ENCODE peak calls at places on chromosome 2, in seven cellular contexts. G, W, L, N, Z, U and E are unnamed samples.

GRCh38 chr2:105468655-105469042 is 69.8 kb upstream of the FHL2 start:
- DNase-seq in G (no peak), W (no peak), U (no peak), Z (no peak), L (no peak), N (no peak), E (no peak)

GRCh38 chr2:68779595-68779994 is 45.0 kb downstream of the ARHGAP25 start:
- DNase-seq in Z (no peak), N (no peak), L (no peak), W (no peak), U (no peak), G (no peak), E (no peak)

GRCh38 chr2:213818436-213818835 is 534.2 kb downstream of the SPAG16 start:
- DNase-seq in W (no peak), L (no peak), N (peak; percentile 35), Z (no peak), U (no peak), G (peak; percentile 65), E (no peak)

GRCh38 chr2:113158884-113159553 is 14.8 kb upstream of the PSD4 start:
- DNase-seq in Z (no peak), L (no peak), U (no peak), W (no peak), N (no peak), G (peak; percentile 39), E (peak; percentile 51)

GRCh38 chr2:159119652-159120257 is 151.3 kb downstream of the TANC1 start:
- DNase-seq in W (no peak), L (no peak), U (no peak), Z (no peak), N (no peak), G (no peak), E (no peak)

GRCh38 chr2:239313251-239313650 is 87.6 kb downstream of the HDAC4 start:
- DNase-seq in L (no peak), W (peak; percentile 22), U (no peak), G (no peak), Z (no peak), N (no peak), E (peak; percentile 74)

GRCh38 chr2:101330253-101330921 is 21.9 kb upstream of the RNF149 start:
- DNase-seq in L (no peak), N (no peak), W (no peak), Z (no peak), U (no peak), G (peak; percentile 49), E (no peak)

GRCh38 chr2:199718074-199718473 is 132.9 kb downstream of the FTCDNL1 start:
- DNase-seq in L (no peak), G (no peak), W (no peak), Z (no peak), U (no peak), N (no peak), E (no peak)

GRCh38 chr2:9001229-9001628 is 2.3 kb downstream of the MBOAT2 start:
- DNase-seq in W (no peak), L (no peak), U (peak; percentile 65), G (peak; percentile 29), Z (no peak), N (peak; percentile 37), E (no peak)

GRCh38 chr2:16525265-16525887 is 140.3 kb downstream of the CYRIA start:
- DNase-seq in N (no peak), W (peak; percentile 18), L (no peak), G (no peak), U (no peak), Z (no peak), E (no peak)

GRCh38 chr2:34096552-34097171 is 497.6 kb upstream of the FAM98A start:
- DNase-seq in G (peak; percentile 75), W (no peak), N (peak; percentile 79), L (peak; percentile 24), Z (no peak), U (peak; percentile 65), E (no peak)

GRCh38 chr2:160109939-160110673 is 47.7 kb upstream of the PLA2R1 start:
- DNase-seq in G (peak; percentile 85), N (peak; percentile 90), W (peak; percentile 62), U (peak; percentile 52), L (no peak), Z (peak; percentile 61), E (peak; percentile 87)

GRCh38 chr2:222701709-222702108 is 30.3 kb downstream of the MOGAT1 start:
- DNase-seq in N (no peak), Z (no peak), G (no peak), L (no peak), U (no peak), W (no peak), E (no peak)

GRCh38 chr2:65309699-65310098 is 82.1 kb downstream of the ACTR2 start:
- DNase-seq in L (no peak), G (no peak), Z (no peak), N (no peak), W (no peak), U (no peak), E (no peak)

GRCh38 chr2:119715409-119716295 is 36.7 kb downstream of the TMEM177 start:
- DNase-seq in U (no peak), N (no peak), W (no peak), L (no peak), G (no peak), Z (no peak), E (no peak)

GRCh38 chr2:67498931-67499330 is 101.8 kb downstream of the ETAA1 start:
- DNase-seq in G (no peak), U (no peak), L (no peak), Z (no peak), W (no peak), N (no peak), E (no peak)

GRCh38 chr2:179974743-179975142 is 32.4 kb downstream of the CWC22 start:
- DNase-seq in N (no peak), U (no peak), Z (no peak), W (no peak), G (no peak), L (no peak), E (peak; percentile 85)
- TF ChIP-seq CTCF in N (no peak), U (no peak), Z (no peak), W (no peak), G (no peak), L (no peak), E (no peak)

DNA sequence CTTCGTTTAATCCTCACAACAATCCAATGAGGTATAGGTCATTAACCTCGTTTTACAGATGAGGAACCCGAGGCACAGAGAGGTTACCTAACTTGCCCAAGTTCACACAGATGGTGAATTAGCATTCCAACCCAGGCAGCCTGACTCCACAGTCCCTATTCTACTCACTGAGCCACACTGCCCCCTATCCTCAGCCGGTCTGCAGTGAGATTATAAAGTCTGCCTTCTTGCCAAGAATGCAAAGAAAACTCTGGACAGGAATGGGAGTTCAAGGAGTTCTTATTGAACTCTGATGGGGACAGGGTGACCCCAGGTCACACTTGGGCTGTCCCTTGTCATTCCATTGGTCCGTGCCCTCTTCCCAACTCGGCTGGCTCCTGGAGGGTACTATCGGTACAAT is 118.1 kb upstream of the MSH6 start:
- DNase-seq in G (no peak), N (no peak), Z (no peak), L (no peak), W (no peak), U (no peak), E (no peak)
- TF ChIP-seq CTCF in G (peak; percentile 8), N (no peak), Z (no peak), L (peak; percentile 23), W (no peak), U (peak; percentile 52), E (no peak)

GRCh38 chr2:12847694-12848093 is 131.0 kb downstream of the TRIB2 start:
- DNase-seq in U (no peak), W (no peak), G (no peak), L (no peak), N (no peak), Z (no peak), E (no peak)
- TF ChIP-seq CTCF in U (no peak), W (no peak), G (no peak), L (no peak), N (no peak), Z (no peak), E (no peak)

GRCh38 chr2:3379647-3380534 is at the start of gene TRAPPC12:
- DNase-seq in N (peak; percentile 79), W (peak; percentile 89), Z (peak; percentile 88), U (peak; percentile 74), G (peak; percentile 87), L (peak; percentile 69), E (peak; percentile 95)

GRCh38 chr2:3376821-3377220 is 797 bp downstream of the EIPR1 start:
- DNase-seq in W (no peak), L (no peak), U (no peak), Z (no peak), G (no peak), N (no peak), E (no peak)

GRCh38 chr2:3379339-3379646 is 201 bp upstream of the TRAPPC12 start:
- DNase-seq in N (no peak), G (no peak), U (no peak), L (no peak), W (no peak), Z (no peak), E (no peak)

GRCh38 chr2:3377279-3377611 is 373 bp downstream of the EIPR1 start:
- DNase-seq in U (no peak), W (no peak), Z (no peak), N (peak; percentile 44), G (peak; percentile 54), L (peak; percentile 19), E (no peak)

DNA sequence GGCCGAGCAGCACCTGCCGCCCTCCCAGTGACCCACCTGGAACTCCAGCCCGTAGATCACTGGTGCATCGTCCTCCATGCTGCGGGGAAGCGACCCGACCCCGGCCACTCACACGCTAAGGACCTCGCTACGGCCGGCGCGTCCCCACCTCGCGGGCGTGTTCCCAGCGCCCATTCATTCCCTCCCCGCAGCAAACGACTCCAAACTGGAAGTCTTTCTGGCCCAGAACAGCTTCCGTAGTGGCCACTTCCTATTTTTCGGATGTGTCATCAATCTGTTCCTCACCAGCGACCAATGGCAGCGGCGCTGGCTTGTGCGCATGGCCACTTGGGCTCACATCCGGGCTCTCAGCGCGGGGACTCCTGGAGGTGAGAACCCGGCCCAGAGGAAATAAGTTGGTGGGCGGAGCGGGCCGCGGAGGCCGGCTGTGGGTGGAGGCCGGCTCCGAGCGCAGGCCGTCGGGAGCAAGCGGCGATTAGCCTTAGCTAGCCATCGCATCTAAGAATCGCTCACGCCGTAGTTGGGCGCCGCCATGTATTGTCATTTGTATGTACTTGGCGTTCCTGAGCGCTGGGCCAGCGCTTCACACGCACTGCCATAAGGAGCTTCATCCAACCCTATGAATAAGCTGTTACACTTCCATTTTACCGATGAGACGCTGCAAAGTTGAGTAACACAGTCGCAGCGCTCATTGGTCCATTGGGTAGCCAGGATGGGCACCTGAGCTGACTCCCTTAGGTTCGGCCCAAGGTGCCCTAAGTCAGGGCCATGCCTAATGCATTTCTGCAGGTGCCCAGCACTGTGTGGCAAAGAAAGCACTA is at the start of gene EIPR1:
- DNase-seq in W (peak; percentile 97), N (peak; percentile 98), G (peak; percentile 99), Z (peak; percentile 97), L (peak; percentile 92), U (peak; percentile 93), E (peak; percentile 98)
- TF ChIP-seq CTCF in W (peak; percentile 32), N (peak; percentile 20), G (peak; percentile 9), Z (peak; percentile 27), L (no peak), U (no peak), E (peak; percentile 8)

GRCh38 chr2:627340-627709 is 49.9 kb downstream of the TMEM18 start:
- DNase-seq in U (no peak), L (no peak), W (no peak), Z (no peak), N (no peak), G (no peak), E (no peak)
- TF ChIP-seq CTCF in U (no peak), L (no peak), W (no peak), Z (no peak), N (no peak), G (no peak), E (no peak)